ENCODE peak calls at places on chromosomes 4 and X, in four cellular contexts. One of them, this sample, is unnamed.

GRCh38 chr4:83362492-83363329 is 28.1 kb upstream of the HPSE start:
- DNase-seq in epithelial cell of proximal tubule: no peak
- DNase-seq in nephron progenitor cell: no peak
- DNase-seq in HFFc6: peak; percentile 43
- DNase-seq in this sample: no peak

GRCh38 chr4:120864969-120865368 is 57.6 kb downstream of the PRDM5 start:
- DNase-seq in nephron progenitor cell: no peak
- DNase-seq in epithelial cell of proximal tubule: no peak
- DNase-seq in HFFc6: no peak
- DNase-seq in this sample: no peak

GRCh38 chrX:137969191-137969590 is 403.3 kb downstream of the ZIC3 start:
- DNase-seq in epithelial cell of proximal tubule: no peak
- DNase-seq in nephron progenitor cell: no peak
- DNase-seq in HFFc6: no peak
- DNase-seq in this sample: no peak

GRCh38 chrX:13064599-13065143 is 20.3 kb upstream of the FAM9C start:
- DNase-seq in HFFc6: peak; percentile 60
- DNase-seq in epithelial cell of proximal tubule: no peak
- DNase-seq in nephron progenitor cell: no peak
- DNase-seq in this sample: no peak

GRCh38 chrX:10938371-10938982 is 172.7 kb upstream of the HCCS start:
- DNase-seq in epithelial cell of proximal tubule: no peak
- DNase-seq in HFFc6: no peak
- DNase-seq in nephron progenitor cell: no peak
- DNase-seq in this sample: no peak

GRCh38 chr4:47483722-47484121 is 1.4 kb upstream of the ATP10D start:
- DNase-seq in nephron progenitor cell: no peak
- DNase-seq in HFFc6: no peak
- DNase-seq in epithelial cell of proximal tubule: peak; percentile 83
- DNase-seq in this sample: no peak

GRCh38 chrX:74259879-74260491 is 44.0 kb upstream of the ZCCHC13 start:
- DNase-seq in epithelial cell of proximal tubule: no peak
- DNase-seq in HFFc6: no peak
- DNase-seq in nephron progenitor cell: no peak
- DNase-seq in this sample: no peak

GRCh38 chr4:73770917-73771316 is 30.5 kb downstream of the CXCL8 start:
- DNase-seq in nephron progenitor cell: no peak
- DNase-seq in HFFc6: no peak
- DNase-seq in epithelial cell of proximal tubule: no peak
- DNase-seq in this sample: no peak

GRCh38 chrX:151878574-151878973 is 34.1 kb upstream of the MAGEA4 start:
- DNase-seq in HFFc6: no peak
- DNase-seq in nephron progenitor cell: no peak
- DNase-seq in epithelial cell of proximal tubule: no peak
- DNase-seq in this sample: no peak

GRCh38 chr4:184324939-184325477 is 107.3 kb upstream of the ENPP6 start:
- DNase-seq in epithelial cell of proximal tubule: no peak
- DNase-seq in nephron progenitor cell: no peak
- DNase-seq in HFFc6: no peak
- DNase-seq in this sample: no peak

GRCh38 chr4:94390804-94391410 is 48.3 kb upstream of the HPGDS start:
- DNase-seq in epithelial cell of proximal tubule: no peak
- DNase-seq in HFFc6: no peak
- DNase-seq in nephron progenitor cell: no peak
- DNase-seq in this sample: no peak

GRCh38 chr4:112647785-112648184 is 10.8 kb downstream of the LARP7 start:
- DNase-seq in epithelial cell of proximal tubule: no peak
- DNase-seq in nephron progenitor cell: no peak
- DNase-seq in HFFc6: no peak
- DNase-seq in this sample: no peak

GRCh38 chrX:44675364-44676024 is 132.8 kb upstream of the FUNDC1 start:
- DNase-seq in HFFc6: peak; percentile 59
- DNase-seq in nephron progenitor cell: no peak
- DNase-seq in epithelial cell of proximal tubule: peak; percentile 54
- DNase-seq in this sample: peak; percentile 90

GRCh38 chr4:149964001-149964400 is 114.2 kb upstream of the DCLK2 start:
- DNase-seq in nephron progenitor cell: no peak
- DNase-seq in HFFc6: no peak
- DNase-seq in epithelial cell of proximal tubule: peak; percentile 4
- DNase-seq in this sample: no peak

GRCh38 chr4:5878359-5878758 is 14.5 kb downstream of the CRMP1 start:
- DNase-seq in HFFc6: no peak
- DNase-seq in epithelial cell of proximal tubule: no peak
- DNase-seq in nephron progenitor cell: no peak
- DNase-seq in this sample: no peak

GRCh38 chrX:150587585-150588503 is 19.4 kb downstream of the MTM1 start:
- DNase-seq in HFFc6: no peak
- DNase-seq in nephron progenitor cell: peak; percentile 33
- DNase-seq in epithelial cell of proximal tubule: no peak
- DNase-seq in this sample: no peak

GRCh38 chrX:153828723-153829548 is 1.4 kb downstream of the PDZD4 start:
- DNase-seq in epithelial cell of proximal tubule: no peak
- DNase-seq in HFFc6: no peak
- DNase-seq in nephron progenitor cell: peak; percentile 44
- DNase-seq in this sample: no peak

GRCh38 chrX:93422693-93423092 is 250.7 kb downstream of the NAP1L3 start:
- DNase-seq in HFFc6: no peak
- DNase-seq in epithelial cell of proximal tubule: no peak
- DNase-seq in nephron progenitor cell: peak; percentile 30
- DNase-seq in this sample: no peak

GRCh38 chr4:18394656-18395055 is 373.1 kb upstream of the LCORL start:
- DNase-seq in nephron progenitor cell: no peak
- DNase-seq in HFFc6: no peak
- DNase-seq in epithelial cell of proximal tubule: no peak
- DNase-seq in this sample: no peak

DNA sequence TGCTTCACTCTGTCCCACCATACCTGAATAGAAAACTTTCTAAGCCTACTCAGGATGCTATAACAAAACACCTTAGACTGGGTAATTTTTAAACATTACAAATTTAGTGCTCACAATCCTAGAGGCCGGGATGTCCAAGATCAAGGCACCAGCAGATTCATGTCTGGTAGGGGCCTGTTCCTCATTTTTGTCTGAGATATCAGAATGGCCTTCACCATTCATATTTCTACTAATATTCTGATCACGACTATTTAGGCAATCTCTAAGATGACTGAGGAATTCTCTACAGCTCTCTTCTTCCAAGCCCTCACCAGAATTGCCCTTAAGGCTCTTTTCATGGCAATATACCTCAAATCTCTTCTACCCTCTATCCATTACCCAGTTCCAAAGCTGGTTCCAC is 77.4 kb upstream of the NRK start:
- DNase-seq in nephron progenitor cell: no peak
- DNase-seq in epithelial cell of proximal tubule: no peak
- DNase-seq in HFFc6: no peak
- DNase-seq in this sample: no peak
- TF ChIP-seq CTCF in nephron progenitor cell: no peak
- TF ChIP-seq CTCF in epithelial cell of proximal tubule: no peak
- TF ChIP-seq CTCF in HFFc6: no peak
- TF ChIP-seq CTCF in this sample: no peak

GRCh38 chr4:113761682-113762060 is at the start of gene CAMK2D:
- DNase-seq in HFFc6: peak; percentile 86
- DNase-seq in nephron progenitor cell: peak; percentile 80
- DNase-seq in epithelial cell of proximal tubule: no peak
- DNase-seq in this sample: peak; percentile 85

GRCh38 chr4:113760094-113760851 is 1.3 kb downstream of the CAMK2D start:
- DNase-seq in HFFc6: peak; percentile 11
- DNase-seq in epithelial cell of proximal tubule: no peak
- DNase-seq in nephron progenitor cell: peak; percentile 39
- DNase-seq in this sample: peak; percentile 59

GRCh38 chr4:113760852-113761681 is 471 bp downstream of the CAMK2D start:
- DNase-seq in nephron progenitor cell: peak; percentile 69
- DNase-seq in epithelial cell of proximal tubule: no peak
- DNase-seq in HFFc6: peak; percentile 71
- DNase-seq in this sample: no peak

GRCh38 chr4:113762851-113763172 is 1.3 kb upstream of the CAMK2D start:
- DNase-seq in HFFc6: no peak
- DNase-seq in epithelial cell of proximal tubule: no peak
- DNase-seq in nephron progenitor cell: no peak
- DNase-seq in this sample: no peak

DNA sequence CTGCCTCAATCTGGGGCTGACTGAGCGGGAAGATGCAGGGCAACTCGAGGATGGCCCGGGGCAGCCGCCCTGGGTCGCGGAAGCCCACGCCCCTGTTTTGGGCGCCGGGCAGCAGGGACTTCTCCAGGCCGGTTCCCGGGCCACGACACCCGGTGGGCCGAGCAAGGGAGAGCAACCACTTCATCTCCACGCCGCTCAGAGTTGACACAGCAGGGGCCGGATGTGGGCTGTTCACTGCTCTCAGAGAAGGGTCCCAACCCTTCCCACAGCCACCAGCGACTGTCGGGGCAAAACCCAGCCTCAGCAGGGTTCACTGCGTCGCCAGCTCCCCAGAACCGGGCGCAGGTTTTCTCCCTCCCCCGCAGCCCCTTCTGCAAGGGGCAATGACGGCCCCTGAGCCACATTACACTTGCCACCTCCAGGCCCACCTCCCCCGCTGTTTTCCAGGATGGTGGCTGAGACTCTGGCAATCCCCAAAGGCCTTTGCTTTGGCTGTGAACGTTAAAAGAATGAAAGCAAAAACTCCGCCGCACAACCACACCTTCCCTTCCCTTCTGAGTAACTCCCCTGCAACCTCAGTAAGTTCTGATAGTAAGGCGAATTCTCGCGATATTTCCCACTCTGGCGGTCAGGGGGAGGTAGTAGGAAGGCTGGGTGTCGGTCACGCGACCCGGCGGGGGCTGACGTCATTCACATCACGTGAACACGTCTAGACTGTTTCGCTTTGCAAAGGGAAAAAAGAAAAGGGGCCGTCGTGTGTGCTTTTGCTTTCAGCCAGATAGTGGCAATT is 718 bp upstream of the CAMK2D start:
- DNase-seq in nephron progenitor cell: peak; percentile 95
- DNase-seq in epithelial cell of proximal tubule: peak; percentile 98
- DNase-seq in HFFc6: peak; percentile 100
- DNase-seq in this sample: peak; percentile 98
- TF ChIP-seq CTCF in nephron progenitor cell: no peak
- TF ChIP-seq CTCF in epithelial cell of proximal tubule: no peak
- TF ChIP-seq CTCF in HFFc6: peak; percentile 7
- TF ChIP-seq CTCF in this sample: peak; percentile 19

GRCh38 chrX:116961872-116962582 is 499.3 kb upstream of the CT83 start:
- DNase-seq in nephron progenitor cell: peak; percentile 12
- DNase-seq in HFFc6: no peak
- DNase-seq in epithelial cell of proximal tubule: no peak
- DNase-seq in this sample: peak; percentile 13
- TF ChIP-seq CTCF in nephron progenitor cell: peak; percentile 27
- TF ChIP-seq CTCF in HFFc6: peak; percentile 30
- TF ChIP-seq CTCF in epithelial cell of proximal tubule: no peak
- TF ChIP-seq CTCF in this sample: peak; percentile 38

DNA sequence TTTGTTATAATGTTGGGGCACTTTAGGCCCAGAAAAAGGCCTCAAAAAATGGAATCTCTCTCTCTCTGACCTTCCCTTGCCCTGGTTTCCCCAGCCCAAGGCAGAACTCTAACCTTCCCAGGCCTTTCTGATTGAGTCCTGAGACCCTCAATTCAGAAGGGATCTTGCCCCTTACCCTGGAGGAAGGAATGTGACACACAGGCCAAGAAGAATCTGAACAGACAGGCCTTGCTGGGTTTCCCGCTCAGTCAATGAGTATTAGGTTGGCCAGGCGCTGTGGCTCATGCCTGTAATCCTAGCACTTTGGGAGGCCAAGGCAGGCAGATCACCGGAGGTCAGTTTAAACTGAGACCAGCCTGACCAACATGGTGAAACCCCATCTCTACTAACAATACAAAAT is 27.6 kb downstream of the ELOVL6 start:
- DNase-seq in epithelial cell of proximal tubule: no peak
- DNase-seq in HFFc6: no peak
- DNase-seq in nephron progenitor cell: no peak
- DNase-seq in this sample: no peak
- TF ChIP-seq CTCF in epithelial cell of proximal tubule: peak; percentile 12
- TF ChIP-seq CTCF in HFFc6: peak; percentile 37
- TF ChIP-seq CTCF in nephron progenitor cell: no peak
- TF ChIP-seq CTCF in this sample: no peak

GRCh38 chr4:338759-339097 is 1.1 kb downstream of the ZNF141 start:
- DNase-seq in nephron progenitor cell: no peak
- DNase-seq in epithelial cell of proximal tubule: no peak
- DNase-seq in HFFc6: no peak
- DNase-seq in this sample: no peak

GRCh38 chr4:337932-338758 is 531 bp downstream of the ZNF141 start:
- DNase-seq in nephron progenitor cell: peak; percentile 58
- DNase-seq in HFFc6: peak; percentile 22
- DNase-seq in epithelial cell of proximal tubule: no peak
- DNase-seq in this sample: no peak

GRCh38 chr4:337143-337931 is at the start of gene ZNF141:
- DNase-seq in HFFc6: peak; percentile 92
- DNase-seq in nephron progenitor cell: peak; percentile 88
- DNase-seq in epithelial cell of proximal tubule: peak; percentile 82
- DNase-seq in this sample: peak; percentile 97

GRCh38 chr4:336893-337142 is 796 bp upstream of the ZNF141 start:
- DNase-seq in nephron progenitor cell: no peak
- DNase-seq in HFFc6: no peak
- DNase-seq in epithelial cell of proximal tubule: no peak
- DNase-seq in this sample: no peak

DNA sequence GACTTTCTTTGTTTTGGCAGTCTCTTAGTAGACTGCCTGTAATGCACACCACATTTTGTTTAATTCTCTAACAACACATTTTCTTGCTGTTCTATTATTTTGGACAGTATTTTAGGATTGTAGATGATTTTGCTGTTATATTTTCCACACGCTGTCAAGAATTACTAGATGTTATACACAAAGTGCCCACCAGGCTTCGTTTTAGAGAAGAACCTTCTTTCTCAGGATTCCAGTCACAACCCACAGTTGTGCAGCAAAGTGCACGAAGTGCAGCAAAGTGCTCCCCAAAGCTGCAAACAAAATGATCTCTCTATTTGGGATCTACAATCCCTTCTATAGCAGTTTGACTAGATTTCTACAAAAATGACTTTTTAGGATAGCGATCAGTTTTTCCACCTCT is 2.4 kb downstream of the ZNF141 start:
- DNase-seq in epithelial cell of proximal tubule: no peak
- DNase-seq in nephron progenitor cell: no peak
- DNase-seq in HFFc6: no peak
- DNase-seq in this sample: no peak
- TF ChIP-seq CTCF in epithelial cell of proximal tubule: peak; percentile 20
- TF ChIP-seq CTCF in nephron progenitor cell: no peak
- TF ChIP-seq CTCF in HFFc6: peak; percentile 46
- TF ChIP-seq CTCF in this sample: peak; percentile 9

DNA sequence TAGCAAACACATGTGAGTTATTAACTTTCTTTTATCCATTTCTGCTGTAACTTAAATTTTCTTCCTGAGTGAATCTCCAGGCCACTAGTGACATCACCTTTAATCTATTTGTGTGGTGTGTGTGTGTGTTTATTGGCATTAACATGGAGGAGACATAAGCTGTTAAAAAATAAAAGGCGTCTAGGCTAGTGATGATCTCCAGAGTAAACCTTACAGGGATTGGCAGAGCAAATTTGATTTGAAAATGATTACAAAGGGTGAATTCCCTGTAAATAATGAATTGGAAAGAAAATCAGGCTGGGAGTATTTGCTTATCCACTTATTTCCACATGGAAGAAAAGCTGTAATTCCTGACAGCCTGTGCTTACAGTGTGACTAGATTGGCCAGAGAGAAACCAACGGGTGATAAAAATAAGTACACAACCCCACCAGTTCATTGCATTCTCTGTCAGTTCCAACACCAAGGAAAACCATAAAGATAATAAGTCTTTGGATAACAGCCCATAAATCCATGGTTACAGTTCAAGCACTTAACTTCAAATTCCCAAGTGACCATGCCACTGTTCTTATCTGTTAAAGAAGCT is 186.1 kb downstream of the ENOX2 start:
- DNase-seq in epithelial cell of proximal tubule: no peak
- DNase-seq in HFFc6: no peak
- DNase-seq in nephron progenitor cell: no peak
- DNase-seq in this sample: no peak
- TF ChIP-seq CTCF in epithelial cell of proximal tubule: no peak
- TF ChIP-seq CTCF in HFFc6: no peak
- TF ChIP-seq CTCF in nephron progenitor cell: no peak
- TF ChIP-seq CTCF in this sample: no peak

GRCh38 chr4:20997886-20998285 is 297.6 kb downstream of the PACRGL start:
- DNase-seq in nephron progenitor cell: no peak
- DNase-seq in HFFc6: no peak
- DNase-seq in epithelial cell of proximal tubule: no peak
- DNase-seq in this sample: no peak
- TF ChIP-seq CTCF in nephron progenitor cell: no peak
- TF ChIP-seq CTCF in HFFc6: no peak
- TF ChIP-seq CTCF in epithelial cell of proximal tubule: no peak
- TF ChIP-seq CTCF in this sample: no peak